ENCODE peak calls at places on chromosomes 16 and 17, in seven cellular contexts. Y is cardiac muscle cell; I is activated CD8-positive, alpha-beta T cell treated with anti-CD3 and anti-CD28 coated beads for 36 hours; E is GM13977; F is astrocyte of the spinal cord; C is B cell; W is IMR-90. H is an unnamed sample.
A peak's percentile ranks its signal among the peaks of the same experiment; 100 is the strongest.

GRCh38 chr17:3693829-3694231 is 2.1 kb downstream of the P2RX5 start:
- DNase-seq in W (no peak), F (no peak), E (no peak), C (peak; percentile 79), Y (no peak), I (peak; percentile 88), H (no peak)

GRCh38 chr17:73550561-73550960 is 93.7 kb downstream of the SDK2 start:
- DNase-seq in E (no peak), I (no peak), C (no peak), F (no peak), W (no peak), Y (no peak), H (no peak)

GRCh38 chr17:72118588-72119279 is 2.1 kb upstream of the SOX9 start:
- DNase-seq in C (no peak), E (peak; percentile 55), F (peak; percentile 91), I (peak; percentile 54), W (peak; percentile 88), Y (peak; percentile 85), H (peak; percentile 61)

GRCh38 chr17:45096141-45096540 is 35.0 kb downstream of the NMT1 start:
- DNase-seq in F (peak; percentile 35), Y (no peak), I (peak; percentile 43), W (peak; percentile 39), E (no peak), C (no peak), H (no peak)

GRCh38 chr17:47967607-47968252 is 3.2 kb upstream of the CDK5RAP3 start:
- DNase-seq in I (no peak), C (no peak), E (no peak), Y (no peak), F (peak; percentile 75), W (peak; percentile 89), H (peak; percentile 83)

GRCh38 chr16:87464691-87465300 is 28.0 kb downstream of the ZCCHC14 start:
- DNase-seq in E (peak; percentile 61), W (peak; percentile 96), F (peak; percentile 91), I (peak; percentile 67), Y (peak; percentile 49), C (no peak), H (peak; percentile 57)

GRCh38 chr16:3058173-3059030 is 7.0 kb upstream of the IL32 start:
- DNase-seq in I (peak; percentile 83), E (peak; percentile 80), Y (peak; percentile 59), W (no peak), F (peak; percentile 24), C (peak; percentile 66), H (no peak)

GRCh38 chr17:7107795-7108559 is 6.6 kb downstream of the ASGR2 start:
- DNase-seq in I (no peak), E (no peak), W (no peak), Y (no peak), C (no peak), F (no peak), H (no peak)

GRCh38 chr16:55189179-55189578 is 134.8 kb upstream of the IRX6 start:
- DNase-seq in E (no peak), W (no peak), C (no peak), Y (no peak), F (no peak), I (no peak), H (no peak)

GRCh38 chr16:24997665-24998064 is 17.5 kb downstream of the ARHGAP17 start:
- DNase-seq in I (no peak), W (no peak), E (no peak), Y (no peak), C (no peak), F (no peak), H (no peak)

GRCh38 chr16:24995469-24995868 is 19.7 kb downstream of the ARHGAP17 start:
- DNase-seq in C (no peak), F (no peak), E (no peak), W (no peak), I (no peak), Y (no peak), H (no peak)

GRCh38 chr16:24996301-24996700 is 18.9 kb downstream of the ARHGAP17 start:
- DNase-seq in I (no peak), Y (no peak), W (no peak), C (peak; percentile 48), E (no peak), F (no peak), H (no peak)

GRCh38 chr16:24998201-24998600 is 17.0 kb downstream of the ARHGAP17 start:
- DNase-seq in C (no peak), Y (no peak), W (no peak), E (no peak), I (no peak), F (no peak), H (no peak)

GRCh38 chr16:24996731-24997130 is 18.4 kb downstream of the ARHGAP17 start:
- DNase-seq in F (no peak), C (no peak), E (no peak), Y (no peak), W (no peak), I (no peak), H (no peak)
- TF ChIP-seq CTCF in F (no peak), C (no peak), E (no peak), Y (no peak), W (no peak), I (no peak), H (no peak)

DNA sequence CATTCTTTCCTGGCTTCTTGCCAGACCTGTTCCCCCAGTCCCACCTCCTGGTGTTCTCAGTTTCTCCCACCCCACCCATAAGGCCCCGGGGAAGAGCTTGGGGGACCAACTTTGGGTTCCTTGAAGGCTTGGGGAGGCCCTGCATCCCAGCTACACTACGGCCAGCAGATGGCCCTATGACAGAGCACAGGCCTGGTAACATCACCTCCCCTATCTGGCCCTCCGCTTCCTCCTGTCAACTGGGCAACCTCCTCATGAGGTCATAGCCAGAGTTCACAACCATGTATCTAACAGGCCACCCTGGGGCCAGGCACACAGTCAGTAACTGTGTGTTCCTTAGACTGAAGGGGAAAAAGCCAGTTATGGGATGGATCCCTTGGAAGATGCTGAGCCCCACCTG is 31.4 kb downstream of the MYO15A start:
- DNase-seq in W (peak; percentile 18), I (no peak), C (no peak), Y (no peak), E (no peak), F (no peak), H (no peak)
- TF ChIP-seq CTCF in W (peak; percentile 30), I (no peak), C (no peak), Y (peak; percentile 47), E (peak; percentile 52), F (peak; percentile 36), H (no peak)

DNA sequence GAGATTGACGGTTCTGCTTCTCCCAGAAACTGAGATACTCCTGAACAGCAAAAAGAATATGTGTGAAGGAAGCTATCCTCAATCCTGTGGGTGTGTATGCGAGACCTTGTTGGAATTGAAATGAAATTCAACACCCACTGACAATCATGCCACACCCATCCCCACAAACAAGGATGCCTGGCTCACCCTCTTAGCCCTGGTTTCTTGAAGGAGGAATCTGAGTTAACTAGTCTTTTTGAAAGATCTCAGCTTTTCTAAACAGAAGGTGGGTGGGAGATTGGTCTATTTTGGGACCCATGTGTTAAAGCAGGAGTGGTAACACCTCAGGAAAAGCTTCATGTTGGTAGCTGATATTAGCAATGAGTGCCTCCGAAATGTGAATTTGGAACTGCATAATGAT is 1244.5 kb downstream of the CDH11 start:
- DNase-seq in C (no peak), F (no peak), W (no peak), Y (no peak), E (no peak), I (no peak), H (no peak)
- TF ChIP-seq CTCF in C (no peak), F (no peak), W (no peak), Y (no peak), E (no peak), I (no peak), H (no peak)

DNA sequence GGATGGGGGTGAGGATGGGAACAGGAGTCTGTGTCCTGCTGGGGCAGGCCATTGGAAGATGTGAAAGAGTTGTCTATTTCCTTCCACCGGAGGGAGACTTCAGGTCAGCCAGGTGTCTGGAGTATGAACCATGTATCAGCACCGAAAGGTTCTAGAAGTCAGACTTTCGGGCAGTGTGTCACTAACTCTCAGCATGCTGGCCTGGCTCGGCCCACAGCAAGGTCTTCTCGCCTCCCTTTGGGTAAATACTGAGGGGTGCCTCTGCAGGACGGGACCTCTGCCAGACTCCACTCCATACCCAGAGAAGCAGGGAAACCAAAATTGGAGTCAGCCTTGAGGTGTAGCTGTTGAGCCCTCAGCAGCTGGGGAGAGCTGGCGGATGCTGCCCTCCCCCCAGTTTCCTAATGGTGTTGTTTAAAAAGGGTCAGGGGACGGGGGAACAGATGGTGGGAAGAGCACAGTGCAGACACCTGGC is 507 bp downstream of the CIITA start:
- DNase-seq in C (no peak), W (no peak), E (no peak), F (no peak), I (no peak), Y (no peak), H (peak; percentile 19)
- TF ChIP-seq CTCF in C (no peak), W (no peak), E (no peak), F (no peak), I (no peak), Y (no peak), H (no peak)

DNA sequence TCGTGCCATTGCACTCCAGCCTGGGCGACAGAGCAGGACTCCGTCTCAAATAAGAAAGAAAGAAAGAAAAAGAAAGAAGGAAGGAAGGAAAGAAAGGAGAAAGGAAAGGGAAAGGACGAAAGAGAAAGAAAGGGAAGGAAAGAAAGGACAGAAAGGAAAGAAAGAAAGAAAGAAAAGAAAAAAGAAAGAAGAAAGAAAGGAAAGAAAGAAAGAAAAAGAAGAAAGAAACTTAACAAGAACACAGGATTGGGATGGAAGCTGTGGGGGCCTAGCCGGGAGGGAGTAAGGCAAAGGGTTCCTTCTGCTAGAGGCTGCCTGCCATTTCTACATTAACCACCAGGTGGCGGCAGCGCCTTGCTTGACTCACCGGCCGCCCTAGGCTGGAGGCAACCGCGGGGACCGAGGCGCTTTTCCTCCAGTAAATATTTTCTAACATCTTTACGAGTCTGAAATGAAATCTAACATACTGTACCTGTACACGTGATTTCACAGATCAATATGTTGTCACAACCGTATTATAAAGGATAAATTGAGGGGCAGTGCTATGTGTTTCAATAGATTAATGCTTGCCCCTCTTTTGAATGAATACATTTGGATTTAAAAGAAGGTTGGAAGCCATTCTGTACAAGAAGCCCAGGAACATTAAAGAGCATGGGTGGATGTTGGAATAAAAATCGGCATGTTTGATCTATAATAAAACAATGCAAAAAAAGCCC is 6.1 kb downstream of the GJD3 start:
- DNase-seq in F (peak; percentile 84), E (peak; percentile 95), W (peak; percentile 80), Y (peak; percentile 89), I (peak; percentile 95), C (peak; percentile 90), H (peak; percentile 86)
- TF ChIP-seq CTCF in F (peak; percentile 92), E (peak; percentile 94), W (peak; percentile 98), Y (peak; percentile 89), I (peak; percentile 96), C (peak; percentile 100), H (peak; percentile 97)

DNA sequence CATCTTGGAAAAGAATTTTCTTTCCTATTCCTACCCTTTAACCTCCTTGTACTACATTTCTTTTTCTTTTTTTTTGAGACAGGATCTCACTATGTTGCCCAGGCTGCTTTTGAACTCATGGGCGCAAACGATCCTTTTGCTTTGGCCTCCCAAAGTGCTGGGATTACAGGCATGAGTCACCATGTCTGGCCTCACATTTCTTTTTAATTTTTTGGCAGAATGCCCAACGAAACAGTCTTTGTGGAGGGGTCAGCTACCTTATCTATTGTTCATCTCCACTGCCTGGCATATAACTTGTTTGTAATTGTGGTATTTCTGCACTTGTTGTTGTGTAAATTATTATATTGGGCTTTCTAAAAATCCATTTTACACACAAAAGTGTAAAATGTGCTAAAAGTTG is 27.3 kb downstream of the MAP2K4 start:
- DNase-seq in E (no peak), W (no peak), C (no peak), F (peak; percentile 17), I (no peak), Y (no peak), H (no peak)
- TF ChIP-seq CTCF in E (no peak), W (no peak), C (no peak), F (no peak), I (no peak), Y (no peak), H (no peak)

H was measured in RWPE1.